ENCODE peak calls at places on chromosomes 12 and 14, in ten cellular contexts. One of them, this sample, is unnamed. For H3K9me3, the result is how much of the 10 kb centered on the place peaks cover.

GRCh38 chr12:88308825-88309224 is 166.7 kb downstream of the TMTC3 start:
- DNase-seq in adrenal gland: no peak
- DNase-seq in OCI-LY7: no peak
- DNase-seq in hepatocyte: no peak
- DNase-seq in iPS DF 6.9: no peak
- DNase-seq in endothelial cell of umbilical vein: peak
- DNase-seq in aorta: no peak
- DNase-seq in pancreas: no peak
- DNase-seq in upper lobe of left lung: no peak
- DNase-seq in uterus: no peak
- DNase-seq in this sample: no peak

GRCh38 chr12:3228587-3228986 is 151.4 kb downstream of the TSPAN9 start:
- DNase-seq in aorta: no peak
- DNase-seq in OCI-LY7: no peak
- DNase-seq in upper lobe of left lung: no peak
- DNase-seq in hepatocyte: no peak
- DNase-seq in endothelial cell of umbilical vein: no peak
- DNase-seq in adrenal gland: no peak
- DNase-seq in iPS DF 6.9: no peak
- DNase-seq in pancreas: no peak
- DNase-seq in uterus: no peak
- DNase-seq in this sample: no peak

GRCh38 chr12:51683763-51684357 is 92.8 kb downstream of the SCN8A start:
- DNase-seq in upper lobe of left lung: no peak
- DNase-seq in uterus: no peak
- DNase-seq in adrenal gland: peak
- DNase-seq in aorta: no peak
- DNase-seq in OCI-LY7: no peak
- DNase-seq in pancreas: no peak
- DNase-seq in iPS DF 6.9: no peak
- DNase-seq in endothelial cell of umbilical vein: peak
- DNase-seq in hepatocyte: no peak
- DNase-seq in this sample: no peak

GRCh38 chr12:13980548-13981295 is 680 bp downstream of the GRIN2B start:
- DNase-seq in uterus: no peak
- DNase-seq in OCI-LY7: no peak
- DNase-seq in iPS DF 6.9: no peak
- DNase-seq in endothelial cell of umbilical vein: no peak
- DNase-seq in upper lobe of left lung: peak
- DNase-seq in hepatocyte: peak
- DNase-seq in pancreas: peak
- DNase-seq in adrenal gland: no peak
- DNase-seq in aorta: no peak
- DNase-seq in this sample: peak

GRCh38 chr12:109467978-109468676 is 9.0 kb downstream of the KCTD10 start:
- DNase-seq in pancreas: no peak
- DNase-seq in upper lobe of left lung: no peak
- DNase-seq in uterus: no peak
- DNase-seq in OCI-LY7: no peak
- DNase-seq in hepatocyte: no peak
- DNase-seq in adrenal gland: no peak
- DNase-seq in aorta: no peak
- DNase-seq in iPS DF 6.9: no peak
- DNase-seq in endothelial cell of umbilical vein: no peak
- DNase-seq in this sample: peak

GRCh38 chr14:81751198-81751597 is 217.5 kb upstream of the SEL1L start:
- DNase-seq in upper lobe of left lung: no peak
- DNase-seq in iPS DF 6.9: no peak
- DNase-seq in uterus: no peak
- DNase-seq in hepatocyte: no peak
- DNase-seq in adrenal gland: no peak
- DNase-seq in endothelial cell of umbilical vein: no peak
- DNase-seq in OCI-LY7: no peak
- DNase-seq in pancreas: no peak
- DNase-seq in aorta: no peak
- DNase-seq in this sample: no peak

GRCh38 chr14:101761032-101761880 is at the start of gene PPP2R5C:
- DNase-seq in OCI-LY7: peak
- DNase-seq in uterus: peak
- DNase-seq in endothelial cell of umbilical vein: peak
- DNase-seq in hepatocyte: peak
- DNase-seq in upper lobe of left lung: peak
- DNase-seq in pancreas: peak
- DNase-seq in aorta: peak
- DNase-seq in adrenal gland: peak
- DNase-seq in iPS DF 6.9: no peak
- DNase-seq in this sample: peak

GRCh38 chr14:72810201-72810600 is 83.7 kb downstream of the DPF3 start:
- DNase-seq in iPS DF 6.9: no peak
- DNase-seq in uterus: no peak
- DNase-seq in adrenal gland: no peak
- DNase-seq in endothelial cell of umbilical vein: no peak
- DNase-seq in OCI-LY7: no peak
- DNase-seq in hepatocyte: no peak
- DNase-seq in upper lobe of left lung: no peak
- DNase-seq in aorta: no peak
- DNase-seq in pancreas: no peak
- DNase-seq in this sample: no peak

GRCh38 chr12:56221233-56221756 is 427 bp downstream of the RNF41 start:
- DNase-seq in endothelial cell of umbilical vein: peak
- DNase-seq in hepatocyte: peak
- DNase-seq in uterus: peak
- DNase-seq in OCI-LY7: no peak
- DNase-seq in upper lobe of left lung: peak
- DNase-seq in pancreas: no peak
- DNase-seq in aorta: peak
- DNase-seq in adrenal gland: peak
- DNase-seq in iPS DF 6.9: no peak
- DNase-seq in this sample: peak

GRCh38 chr14:101248840-101249675 is 312.2 kb upstream of the DIO3 start:
- DNase-seq in adrenal gland: no peak
- DNase-seq in aorta: no peak
- DNase-seq in pancreas: peak
- DNase-seq in upper lobe of left lung: peak
- DNase-seq in OCI-LY7: no peak
- DNase-seq in iPS DF 6.9: no peak
- DNase-seq in hepatocyte: no peak
- DNase-seq in uterus: no peak
- DNase-seq in endothelial cell of umbilical vein: no peak
- DNase-seq in this sample: peak

GRCh38 chr12:113909776-113910420 is 56.2 kb downstream of the RBM19 start:
- DNase-seq in OCI-LY7: no peak
- DNase-seq in upper lobe of left lung: no peak
- DNase-seq in iPS DF 6.9: no peak
- DNase-seq in uterus: no peak
- DNase-seq in adrenal gland: no peak
- DNase-seq in aorta: no peak
- DNase-seq in endothelial cell of umbilical vein: no peak
- DNase-seq in hepatocyte: no peak
- DNase-seq in pancreas: no peak
- DNase-seq in this sample: no peak

GRCh38 chr12:113908584-113909100 is 57.5 kb downstream of the RBM19 start:
- DNase-seq in adrenal gland: no peak
- DNase-seq in aorta: no peak
- DNase-seq in upper lobe of left lung: no peak
- DNase-seq in uterus: no peak
- DNase-seq in hepatocyte: no peak
- DNase-seq in endothelial cell of umbilical vein: no peak
- DNase-seq in iPS DF 6.9: no peak
- DNase-seq in pancreas: no peak
- DNase-seq in OCI-LY7: no peak
- DNase-seq in this sample: no peak

GRCh38 chr12:113906411-113907200 is 59.5 kb downstream of the RBM19 start:
- DNase-seq in uterus: no peak
- DNase-seq in OCI-LY7: no peak
- DNase-seq in endothelial cell of umbilical vein: no peak
- DNase-seq in aorta: no peak
- DNase-seq in adrenal gland: no peak
- DNase-seq in iPS DF 6.9: no peak
- DNase-seq in pancreas: no peak
- DNase-seq in upper lobe of left lung: no peak
- DNase-seq in hepatocyte: no peak
- DNase-seq in this sample: no peak

GRCh38 chr12:113905829-113906228 is 60.3 kb downstream of the RBM19 start:
- DNase-seq in pancreas: no peak
- DNase-seq in iPS DF 6.9: no peak
- DNase-seq in adrenal gland: no peak
- DNase-seq in OCI-LY7: no peak
- DNase-seq in aorta: no peak
- DNase-seq in upper lobe of left lung: no peak
- DNase-seq in uterus: no peak
- DNase-seq in hepatocyte: no peak
- DNase-seq in endothelial cell of umbilical vein: no peak
- DNase-seq in this sample: no peak

DNA sequence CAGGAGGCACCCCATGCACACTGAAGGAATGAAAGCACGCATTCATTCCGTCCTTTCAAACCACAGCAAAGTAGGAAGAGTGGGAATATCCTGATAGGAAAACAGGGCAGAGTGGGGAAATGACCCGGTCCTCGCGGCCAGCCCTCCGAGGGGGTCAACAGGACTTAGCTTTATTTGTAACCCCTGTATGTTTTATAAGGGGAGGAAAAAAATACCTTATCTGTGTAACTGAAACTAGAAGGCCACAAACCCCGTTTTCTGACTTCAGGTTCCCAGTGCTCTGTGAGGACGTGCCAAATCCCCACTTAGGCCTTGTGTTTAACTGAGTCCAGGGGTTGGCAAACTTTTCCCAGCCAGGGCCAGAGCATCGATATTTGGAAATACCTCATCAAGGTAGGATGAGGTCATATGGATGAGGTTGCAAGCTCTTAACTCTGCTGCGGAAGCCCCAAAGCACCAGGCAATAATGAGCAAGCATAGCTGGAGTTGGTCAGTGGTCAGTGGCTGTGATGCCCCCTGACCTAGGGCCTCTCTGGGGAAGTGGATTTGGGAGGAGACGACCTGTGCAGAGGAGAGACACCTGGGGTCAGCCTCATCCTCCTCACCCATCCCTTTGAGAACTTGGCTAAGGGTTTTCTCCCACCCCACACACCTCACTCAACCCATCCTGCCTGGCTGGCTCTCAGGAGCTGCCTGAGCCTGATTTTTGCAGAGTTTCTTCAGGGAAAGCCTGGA is 58.5 kb downstream of the RBM19 start:
- DNase-seq in uterus: no peak
- DNase-seq in pancreas: no peak
- DNase-seq in aorta: no peak
- DNase-seq in endothelial cell of umbilical vein: no peak
- DNase-seq in OCI-LY7: no peak
- DNase-seq in hepatocyte: no peak
- DNase-seq in upper lobe of left lung: no peak
- DNase-seq in iPS DF 6.9: no peak
- DNase-seq in adrenal gland: no peak
- DNase-seq in this sample: no peak
- H3K9me3 ChIP-seq in uterus: under half
- H3K9me3 ChIP-seq in pancreas: under half
- H3K9me3 ChIP-seq in aorta: under half
- H3K9me3 ChIP-seq in endothelial cell of umbilical vein: under half
- H3K9me3 ChIP-seq in OCI-LY7: under half
- H3K9me3 ChIP-seq in hepatocyte: under half
- H3K9me3 ChIP-seq in upper lobe of left lung: under half
- H3K9me3 ChIP-seq in iPS DF 6.9: under half
- H3K9me3 ChIP-seq in adrenal gland: under half
- H3K9me3 ChIP-seq in this sample: under half

DNA sequence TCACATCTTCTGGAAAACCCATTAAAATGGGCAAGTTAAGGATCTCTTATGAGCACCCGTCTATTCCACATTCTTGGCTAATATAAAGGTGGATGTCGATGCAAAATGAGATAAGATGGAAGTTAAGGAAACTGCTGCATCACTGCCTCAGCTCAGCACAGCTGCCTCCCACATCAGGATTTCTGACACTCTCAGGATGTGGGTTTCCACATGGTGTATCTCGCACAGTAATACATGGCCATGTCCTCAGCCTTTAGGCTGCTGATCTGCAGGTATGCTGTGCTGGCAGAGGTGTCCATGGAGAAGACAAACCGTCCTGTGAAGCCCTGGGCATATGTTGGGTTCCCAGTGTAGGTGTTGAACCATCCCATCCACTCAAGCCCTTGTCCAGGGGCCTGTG is 1348.0 kb downstream of the TMEM121 start:
- DNase-seq in endothelial cell of umbilical vein: no peak
- DNase-seq in iPS DF 6.9: no peak
- DNase-seq in adrenal gland: no peak
- DNase-seq in uterus: no peak
- DNase-seq in upper lobe of left lung: no peak
- DNase-seq in OCI-LY7: peak
- DNase-seq in pancreas: no peak
- DNase-seq in hepatocyte: no peak
- DNase-seq in aorta: no peak
- DNase-seq in this sample: no peak
- H3K9me3 ChIP-seq in endothelial cell of umbilical vein: under half
- H3K9me3 ChIP-seq in iPS DF 6.9: under half
- H3K9me3 ChIP-seq in adrenal gland: under half
- H3K9me3 ChIP-seq in uterus: under half
- H3K9me3 ChIP-seq in upper lobe of left lung: under half
- H3K9me3 ChIP-seq in OCI-LY7: under half
- H3K9me3 ChIP-seq in pancreas: under half
- H3K9me3 ChIP-seq in hepatocyte: under half
- H3K9me3 ChIP-seq in aorta: under half
- H3K9me3 ChIP-seq in this sample: half or more

GRCh38 chr14:106657460-106657859 is 1131.1 kb downstream of the TMEM121 start:
- DNase-seq in uterus: no peak
- DNase-seq in aorta: no peak
- DNase-seq in pancreas: peak
- DNase-seq in endothelial cell of umbilical vein: no peak
- DNase-seq in OCI-LY7: peak
- DNase-seq in iPS DF 6.9: no peak
- DNase-seq in adrenal gland: no peak
- DNase-seq in upper lobe of left lung: no peak
- DNase-seq in hepatocyte: no peak
- DNase-seq in this sample: no peak

GRCh38 chr14:106652494-106652893 is 1126.1 kb downstream of the TMEM121 start:
- DNase-seq in hepatocyte: no peak
- DNase-seq in OCI-LY7: no peak
- DNase-seq in iPS DF 6.9: no peak
- DNase-seq in pancreas: no peak
- DNase-seq in uterus: no peak
- DNase-seq in upper lobe of left lung: no peak
- DNase-seq in aorta: no peak
- DNase-seq in adrenal gland: no peak
- DNase-seq in endothelial cell of umbilical vein: no peak
- DNase-seq in this sample: no peak
- H3K9me3 ChIP-seq in hepatocyte: under half
- H3K9me3 ChIP-seq in OCI-LY7: under half
- H3K9me3 ChIP-seq in iPS DF 6.9: under half
- H3K9me3 ChIP-seq in pancreas: under half
- H3K9me3 ChIP-seq in uterus: under half
- H3K9me3 ChIP-seq in upper lobe of left lung: under half
- H3K9me3 ChIP-seq in aorta: under half
- H3K9me3 ChIP-seq in adrenal gland: under half
- H3K9me3 ChIP-seq in endothelial cell of umbilical vein: under half
- H3K9me3 ChIP-seq in this sample: half or more

DNA sequence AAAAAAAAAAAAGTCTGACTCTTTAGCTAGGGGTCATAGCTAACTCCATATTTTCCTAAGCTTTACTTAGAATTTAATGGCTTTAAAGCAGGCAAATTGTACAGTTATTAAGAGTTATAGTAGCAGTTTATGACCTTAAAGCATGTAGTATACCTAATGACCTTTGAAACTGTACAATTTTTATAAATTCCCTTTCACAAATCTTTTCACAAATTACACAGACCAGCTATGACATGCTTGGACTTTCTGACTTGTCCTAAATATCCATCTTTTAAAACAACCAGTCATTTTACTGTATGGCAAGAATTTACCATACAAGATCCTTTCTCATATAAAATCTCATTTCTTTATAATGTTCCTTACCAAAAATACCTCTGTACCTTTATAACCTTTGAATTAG is 74.8 kb downstream of the C14orf132 start:
- DNase-seq in aorta: no peak
- DNase-seq in adrenal gland: no peak
- DNase-seq in uterus: no peak
- DNase-seq in iPS DF 6.9: no peak
- DNase-seq in endothelial cell of umbilical vein: no peak
- DNase-seq in hepatocyte: no peak
- DNase-seq in upper lobe of left lung: no peak
- DNase-seq in pancreas: no peak
- DNase-seq in OCI-LY7: no peak
- DNase-seq in this sample: no peak
- H3K9me3 ChIP-seq in aorta: under half
- H3K9me3 ChIP-seq in adrenal gland: under half
- H3K9me3 ChIP-seq in uterus: under half
- H3K9me3 ChIP-seq in iPS DF 6.9: under half
- H3K9me3 ChIP-seq in endothelial cell of umbilical vein: under half
- H3K9me3 ChIP-seq in hepatocyte: under half
- H3K9me3 ChIP-seq in upper lobe of left lung: under half
- H3K9me3 ChIP-seq in pancreas: under half
- H3K9me3 ChIP-seq in OCI-LY7: under half
- H3K9me3 ChIP-seq in this sample: under half